ENCODE peak calls at places on chromosomes 16 and 17, in four cellular contexts. T, M, Z and E are unnamed samples.

GRCh38 chr16:17691621-17692231 is 221.0 kb upstream of the XYLT1 start:
- DNase-seq in T (no peak), M (no peak), Z (no peak), E (no peak)

GRCh38 chr16:88774544-88775393 is 10.3 kb downstream of the PIEZO1 start:
- DNase-seq in T (no peak), M (no peak), Z (no peak), E (no peak)

GRCh38 chr16:11692171-11692570 is 23.9 kb downstream of the SNN start:
- DNase-seq in T (no peak), M (no peak), Z (no peak), E (no peak)

GRCh38 chr17:3983945-3984484 is 19.8 kb upstream of the ATP2A3 start:
- DNase-seq in T (no peak), M (no peak), Z (no peak), E (no peak)

GRCh38 chr16:60091479-60091878 is 1357.4 kb upstream of the GOT2 start:
- DNase-seq in T (no peak), M (no peak), Z (no peak), E (no peak)

GRCh38 chr17:48612456-48612853 is 1.6 kb upstream of the HOXB7 start:
- DNase-seq in T (no peak), M (no peak), Z (no peak), E (no peak)

GRCh38 chr16:51922476-51922875 is 624.5 kb downstream of the TOX3 start:
- DNase-seq in T (no peak), M (no peak), Z (no peak), E (no peak)

GRCh38 chr16:31141489-31142108 is 6.1 kb upstream of the PRSS8 start:
- DNase-seq in T (peak), M (peak), Z (no peak), E (peak)

GRCh38 chr17:40888321-40888720 is 3.3 kb upstream of the KRT20 start:
- DNase-seq in T (no peak), M (no peak), Z (no peak), E (no peak)

GRCh38 chr16:7272567-7273158 is 60.0 kb upstream of the RBFOX1 start:
- DNase-seq in T (no peak), M (no peak), Z (no peak), E (no peak)

GRCh38 chr16:7270823-7271222 is 61.8 kb upstream of the RBFOX1 start:
- DNase-seq in T (no peak), M (no peak), Z (no peak), E (no peak)

GRCh38 chr16:7270006-7270405 is 62.6 kb upstream of the RBFOX1 start:
- DNase-seq in T (no peak), M (no peak), Z (no peak), E (no peak)

DNA sequence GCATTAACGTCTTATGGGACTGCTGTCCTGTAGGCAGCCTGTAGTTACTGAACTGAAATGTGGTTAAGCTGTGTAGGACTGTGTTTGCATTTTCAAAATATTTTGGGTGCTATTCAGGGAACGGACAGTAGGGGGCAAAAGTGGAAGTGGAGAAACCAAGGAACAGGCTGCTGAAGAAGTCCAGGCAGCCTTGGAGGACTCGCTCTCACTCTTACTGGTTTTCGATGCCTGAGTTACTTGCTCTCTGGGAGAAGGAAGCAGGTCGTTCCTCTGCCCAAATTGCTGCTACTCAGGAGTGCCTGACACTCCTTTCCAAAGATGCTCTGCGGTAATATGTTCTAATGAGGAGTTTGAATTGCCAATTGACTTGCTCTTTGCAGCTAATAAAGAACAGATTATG is 64.5 kb upstream of the RBFOX1 start:
- DNase-seq in T (peak), M (peak), Z (peak), E (no peak)
- TF ChIP-seq ELF4 in T (no peak), M (no peak), Z (no peak), E (no peak)

GRCh38 chr17:80146121-80147034 is 550 bp downstream of the EIF4A3 start:
- DNase-seq in T (no peak), M (peak), Z (no peak), E (no peak)
- TF ChIP-seq ELF4 in T (no peak), M (no peak), Z (no peak), E (no peak)

GRCh38 chr17:73924488-73925186 is 278.8 kb upstream of the RPL38 start:
- DNase-seq in T (no peak), M (no peak), Z (no peak), E (no peak)
- TF ChIP-seq ELF4 in T (no peak), M (no peak), Z (no peak), E (no peak)

DNA sequence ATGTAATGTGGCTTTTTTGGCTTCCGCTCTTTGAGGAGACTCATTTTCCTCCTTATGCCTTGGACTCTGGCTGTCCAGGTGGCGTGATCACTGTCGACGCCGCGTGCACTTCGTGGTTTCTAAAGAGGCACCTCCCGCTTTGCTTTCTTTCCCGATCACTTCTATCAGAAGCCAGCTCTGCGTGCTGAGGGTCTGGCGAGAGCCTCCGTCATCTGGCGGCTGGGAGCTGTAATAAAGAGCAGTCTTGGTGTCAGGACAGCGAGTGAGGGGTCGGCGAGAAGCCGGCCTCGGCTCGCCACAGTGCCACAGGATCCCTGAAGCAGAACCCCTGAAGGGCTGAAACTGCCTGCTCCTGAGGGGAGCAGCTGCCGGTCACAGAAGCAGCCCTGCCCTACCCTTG is 7.4 kb downstream of the ZNF750 start:
- DNase-seq in T (no peak), M (no peak), Z (no peak), E (no peak)
- TF ChIP-seq ELF4 in T (no peak), M (no peak), Z (no peak), E (no peak)